ENCODE peak calls at places on chromosomes 13 and 19, in five cellular contexts. L, C, J, Z and P are unnamed samples.

GRCh38 chr19:36041831-36042230 is 9.2 kb upstream of the CLIP3 start:
- DNase-seq in L (no peak), Z (no peak), C (peak; percentile 87), J (peak; percentile 82), P (no peak)

GRCh38 chr13:53782400-53783030 is 753.9 kb downstream of the OLFM4 start:
- DNase-seq in L (peak; percentile 30), C (peak; percentile 33), Z (peak; percentile 21), J (peak; percentile 17), P (peak; percentile 3)

GRCh38 chr19:56144816-56145215 is 3.7 kb downstream of the ZNF444 start:
- DNase-seq in C (no peak), Z (no peak), L (no peak), J (no peak), P (no peak)

GRCh38 chr19:35232912-35233311 is 4.4 kb upstream of the FAM187B start:
- DNase-seq in J (no peak), C (peak; percentile 21), L (no peak), Z (no peak), P (no peak)

GRCh38 chr19:11737964-11738745 is 591 bp downstream of the ZNF823 start:
- DNase-seq in C (peak; percentile 67), L (peak; percentile 71), J (peak; percentile 12), Z (peak; percentile 77), P (no peak)

GRCh38 chr19:32676186-32676894 is 692 bp downstream of the RGS9BP start:
- DNase-seq in Z (no peak), C (no peak), J (no peak), L (peak; percentile 55), P (no peak)

GRCh38 chr19:35561436-35561835 is 2.0 kb downstream of the ATP4A start:
- DNase-seq in J (no peak), L (no peak), C (no peak), Z (no peak), P (no peak)

GRCh38 chr19:8336665-8337064 is 6.4 kb downstream of the KANK3 start:
- DNase-seq in C (no peak), J (no peak), L (no peak), Z (no peak), P (no peak)

GRCh38 chr19:55536366-55536765 is 567 bp downstream of the SBK2 start:
- DNase-seq in Z (no peak), J (no peak), C (no peak), L (no peak), P (no peak)

GRCh38 chr13:46905249-46905648 is 8.4 kb upstream of the HTR2A start:
- DNase-seq in C (no peak), Z (peak; percentile 2), J (peak; percentile 26), L (no peak), P (no peak)

GRCh38 chr13:107799001-107799400 is 416.3 kb downstream of the LIG4 start:
- DNase-seq in L (no peak), C (no peak), J (peak; percentile 41), Z (no peak), P (no peak)

GRCh38 chr19:10095948-10096614 is 6.4 kb downstream of the ANGPTL6 start:
- DNase-seq in C (no peak), L (peak; percentile 99), J (peak; percentile 89), Z (peak; percentile 94), P (no peak)

GRCh38 chr13:39599842-39600241 is 3.2 kb downstream of the LHFPL6 start:
- DNase-seq in L (peak; percentile 20), C (no peak), J (peak; percentile 33), Z (no peak), P (no peak)

GRCh38 chr13:99389520-99390304 is 82.5 kb upstream of the GPR183 start:
- DNase-seq in L (no peak), Z (no peak), J (no peak), C (no peak), P (no peak)

GRCh38 chr13:112069727-112070300 is 2.9 kb downstream of the SOX1 start:
- DNase-seq in C (no peak), J (no peak), Z (no peak), L (no peak), P (no peak)

GRCh38 chr19:42284066-42284501 is 15.0 kb downstream of the CIC start:
- DNase-seq in J (peak; percentile 71), L (peak; percentile 95), C (no peak), Z (peak; percentile 89), P (no peak)

GRCh38 chr13:33146843-33147611 is 130.8 kb downstream of the KL start:
- DNase-seq in J (no peak), C (no peak), L (no peak), Z (no peak), P (peak; percentile 98)

GRCh38 chr19:44111910-44112463 is 1.2 kb upstream of the ZNF225 start:
- DNase-seq in L (peak; percentile 24), C (no peak), J (peak; percentile 92), Z (peak; percentile 18), P (no peak)

GRCh38 chr19:18683955-18684641 is 618 bp downstream of the CRTC1 start:
- DNase-seq in C (no peak), Z (no peak), L (no peak), J (no peak), P (no peak)

GRCh38 chr19:46355234-46355990 is 8.5 kb downstream of the PPP5C start:
- DNase-seq in L (no peak), J (no peak), Z (peak; percentile 66), C (peak; percentile 83), P (no peak)

GRCh38 chr19:28887920-28888618 is 324.9 kb downstream of the UQCRFS1 start:
- DNase-seq in C (no peak), J (no peak), L (no peak), Z (no peak), P (no peak)

GRCh38 chr13:78286748-78287147 is 316.6 kb downstream of the POU4F1 start:
- DNase-seq in C (no peak), Z (no peak), L (no peak), J (no peak), P (no peak)

GRCh38 chr13:39862891-39863290 is 207.4 kb downstream of the COG6 start:
- DNase-seq in C (no peak), J (no peak), Z (no peak), L (no peak), P (no peak)

GRCh38 chr19:37954421-37954874 is 47.4 kb downstream of the SIPA1L3 start:
- DNase-seq in C (no peak), L (no peak), J (no peak), Z (no peak), P (no peak)

GRCh38 chr19:49807174-49807830 is 5.8 kb downstream of the FUZ start:
- DNase-seq in L (no peak), C (no peak), J (no peak), Z (no peak), P (no peak)

GRCh38 chr13:43023244-43023931 is at the start of gene DNAJC15:
- DNase-seq in C (peak; percentile 76), L (peak; percentile 80), J (peak; percentile 83), Z (peak; percentile 24), P (peak; percentile 57)

GRCh38 chr19:4970558-4971423 is 1.9 kb downstream of the KDM4B start:
- DNase-seq in L (peak; percentile 64), Z (peak; percentile 60), C (peak; percentile 37), J (no peak), P (no peak)

GRCh38 chr19:29793116-29793727 is 18.6 kb upstream of the CCNE1 start:
- DNase-seq in L (no peak), J (no peak), C (no peak), Z (no peak), P (no peak)

GRCh38 chr13:44052843-44053607 is 173.3 kb downstream of the LACC1 start:
- DNase-seq in C (no peak), L (no peak), Z (no peak), J (peak; percentile 65), P (no peak)

GRCh38 chr13:70630247-70630646 is 522.0 kb upstream of the KLHL1 start:
- DNase-seq in J (no peak), L (no peak), C (no peak), Z (no peak), P (no peak)

GRCh38 chr13:59879281-59879680 is 284.4 kb downstream of the DIAPH3 start:
- DNase-seq in J (no peak), L (no peak), Z (no peak), C (no peak), P (no peak)

GRCh38 chr19:14375055-14375581 is 6.1 kb upstream of the ADGRE5 start:
- DNase-seq in L (no peak), J (no peak), Z (no peak), C (no peak), P (no peak)
- TF ChIP-seq MXI1 in L (no peak), J (no peak), Z (no peak), C (no peak), P (peak; percentile 23)

GRCh38 chr19:7006305-7006704 is 14.9 kb downstream of the MBD3L2B start:
- DNase-seq in L (no peak), C (no peak), J (no peak), Z (peak; percentile 9), P (no peak)

GRCh38 chr19:7007859-7008258 is 13.4 kb downstream of the MBD3L2B start:
- DNase-seq in C (no peak), J (no peak), Z (no peak), L (no peak), P (no peak)

GRCh38 chr19:7013678-7014077 is 7.6 kb downstream of the MBD3L2B start:
- DNase-seq in J (no peak), Z (no peak), L (no peak), C (no peak), P (peak; percentile 68)

DNA sequence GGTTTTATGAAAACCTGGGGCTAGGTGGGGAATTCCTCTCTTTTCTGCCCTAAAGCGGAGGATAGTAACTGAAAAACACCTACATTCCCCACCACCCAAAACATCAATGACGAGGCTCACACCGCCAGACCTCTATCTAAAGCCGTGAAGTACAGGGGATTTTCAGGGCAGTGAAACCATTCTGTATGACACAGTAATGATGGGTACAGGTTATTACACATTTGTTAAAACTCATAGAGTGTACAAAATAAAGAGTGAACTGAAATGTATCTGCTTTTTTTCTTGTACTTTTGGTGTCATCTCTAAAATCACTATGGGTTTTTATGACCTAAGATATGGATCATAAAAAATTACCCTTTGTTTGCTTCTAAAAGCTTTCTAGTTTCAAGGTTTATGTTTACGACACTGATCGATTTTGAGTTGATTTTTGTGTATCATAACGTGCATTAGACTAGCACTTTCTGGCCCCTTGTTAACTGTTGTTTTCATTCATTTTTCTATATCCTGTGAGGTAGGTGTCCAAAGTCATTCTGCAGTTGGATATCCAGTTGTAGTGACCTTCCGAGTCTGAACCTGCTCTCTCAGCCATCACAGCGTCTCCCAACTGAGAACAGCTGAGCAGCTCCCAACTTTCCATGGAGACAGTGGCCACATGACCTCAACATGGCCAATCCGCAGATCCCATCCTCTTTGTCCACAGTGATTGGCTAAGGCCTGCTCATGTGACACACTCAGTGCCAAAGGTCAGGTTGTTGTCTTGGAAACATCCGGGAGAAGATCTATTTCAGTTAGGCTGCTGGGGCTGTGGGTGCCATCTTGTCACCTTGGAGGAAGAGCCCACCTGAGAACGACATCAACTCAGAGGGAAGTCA is 10.3 kb downstream of the MBD3L2B start:
- DNase-seq in Z (no peak), J (no peak), L (no peak), C (no peak), P (no peak)
- TF ChIP-seq MXI1 in Z (no peak), J (no peak), L (no peak), C (no peak), P (no peak)

GRCh38 chr19:54233941-54234340 is 8.6 kb downstream of the LILRA6 start:
- DNase-seq in J (no peak), C (no peak), L (no peak), Z (no peak), P (no peak)
- TF ChIP-seq MXI1 in J (no peak), C (no peak), L (no peak), Z (no peak), P (no peak)

GRCh38 chr13:40916207-40916998 is 102.7 kb downstream of the ELF1 start:
- DNase-seq in Z (no peak), L (peak; percentile 54), J (peak; percentile 21), C (no peak), P (no peak)

GRCh38 chr13:40911341-40911740 is 107.8 kb downstream of the ELF1 start:
- DNase-seq in C (no peak), J (no peak), L (peak; percentile 32), Z (no peak), P (no peak)

GRCh38 chr13:40910324-40911050 is 108.6 kb downstream of the ELF1 start:
- DNase-seq in L (no peak), Z (no peak), J (peak; percentile 55), C (peak; percentile 21), P (peak; percentile 21)
- TF ChIP-seq MXI1 in L (no peak), Z (no peak), J (no peak), C (no peak), P (no peak)